ENCODE peak calls at places on chromosomes 1 and 21, in nine cellular contexts. One of them, this sample, is unnamed.

GRCh38 chr21:25885880-25886279 is 151.1 kb downstream of the GABPA start:
- DNase-seq in endothelial cell of umbilical vein: peak; percentile 84
- DNase-seq in mucosa of descending colon: no peak
- DNase-seq in lower lobe of right lung: no peak
- DNase-seq in fibroblast of mammary gland: no peak
- DNase-seq in esophagus squamous epithelium: no peak
- DNase-seq in heart right ventricle: no peak
- DNase-seq in MM.1S: no peak
- DNase-seq in kidney epithelial cell: no peak
- DNase-seq in this sample: no peak

GRCh38 chr1:169676001-169676400 is 35.4 kb downstream of the SELL start:
- DNase-seq in heart right ventricle: no peak
- DNase-seq in esophagus squamous epithelium: no peak
- DNase-seq in mucosa of descending colon: no peak
- DNase-seq in lower lobe of right lung: no peak
- DNase-seq in MM.1S: no peak
- DNase-seq in kidney epithelial cell: peak; percentile 58
- DNase-seq in fibroblast of mammary gland: peak; percentile 80
- DNase-seq in endothelial cell of umbilical vein: peak; percentile 93
- DNase-seq in this sample: no peak

GRCh38 chr1:207805841-207806421 is 54.1 kb downstream of the CD46 start:
- DNase-seq in MM.1S: peak; percentile 61
- DNase-seq in endothelial cell of umbilical vein: peak; percentile 87
- DNase-seq in fibroblast of mammary gland: peak; percentile 98
- DNase-seq in mucosa of descending colon: no peak
- DNase-seq in kidney epithelial cell: peak; percentile 75
- DNase-seq in lower lobe of right lung: peak; percentile 73
- DNase-seq in heart right ventricle: peak; percentile 79
- DNase-seq in esophagus squamous epithelium: no peak
- DNase-seq in this sample: no peak

GRCh38 chr1:182101415-182102041 is 40.0 kb upstream of the ZNF648 start:
- DNase-seq in kidney epithelial cell: no peak
- DNase-seq in endothelial cell of umbilical vein: no peak
- DNase-seq in MM.1S: no peak
- DNase-seq in esophagus squamous epithelium: no peak
- DNase-seq in fibroblast of mammary gland: no peak
- DNase-seq in lower lobe of right lung: peak; percentile 55
- DNase-seq in heart right ventricle: no peak
- DNase-seq in mucosa of descending colon: no peak
- DNase-seq in this sample: no peak

GRCh38 chr1:59689741-59690140 is 125.0 kb upstream of the HOOK1 start:
- DNase-seq in esophagus squamous epithelium: no peak
- DNase-seq in mucosa of descending colon: no peak
- DNase-seq in fibroblast of mammary gland: no peak
- DNase-seq in endothelial cell of umbilical vein: no peak
- DNase-seq in heart right ventricle: no peak
- DNase-seq in lower lobe of right lung: no peak
- DNase-seq in MM.1S: no peak
- DNase-seq in kidney epithelial cell: no peak
- DNase-seq in this sample: no peak

GRCh38 chr1:84998642-84999280 is 1.8 kb upstream of the MCOLN2 start:
- DNase-seq in lower lobe of right lung: no peak
- DNase-seq in mucosa of descending colon: peak; percentile 22
- DNase-seq in kidney epithelial cell: no peak
- DNase-seq in MM.1S: no peak
- DNase-seq in fibroblast of mammary gland: no peak
- DNase-seq in heart right ventricle: no peak
- DNase-seq in esophagus squamous epithelium: no peak
- DNase-seq in endothelial cell of umbilical vein: no peak
- DNase-seq in this sample: no peak

GRCh38 chr21:44899768-44900558 is 20.7 kb downstream of the ITGB2 start:
- DNase-seq in fibroblast of mammary gland: no peak
- DNase-seq in kidney epithelial cell: no peak
- DNase-seq in heart right ventricle: no peak
- DNase-seq in endothelial cell of umbilical vein: no peak
- DNase-seq in mucosa of descending colon: no peak
- DNase-seq in MM.1S: no peak
- DNase-seq in lower lobe of right lung: peak; percentile 32
- DNase-seq in esophagus squamous epithelium: no peak
- DNase-seq in this sample: no peak

GRCh38 chr21:25809013-25809412 is 74.2 kb downstream of the GABPA start:
- DNase-seq in kidney epithelial cell: no peak
- DNase-seq in endothelial cell of umbilical vein: no peak
- DNase-seq in mucosa of descending colon: no peak
- DNase-seq in lower lobe of right lung: no peak
- DNase-seq in fibroblast of mammary gland: peak; percentile 11
- DNase-seq in MM.1S: no peak
- DNase-seq in esophagus squamous epithelium: no peak
- DNase-seq in heart right ventricle: no peak
- DNase-seq in this sample: no peak

GRCh38 chr1:99645699-99646531 is at the start of gene PALMD:
- DNase-seq in esophagus squamous epithelium: no peak
- DNase-seq in MM.1S: no peak
- DNase-seq in fibroblast of mammary gland: peak; percentile 23
- DNase-seq in mucosa of descending colon: peak; percentile 13
- DNase-seq in heart right ventricle: peak; percentile 61
- DNase-seq in lower lobe of right lung: peak; percentile 49
- DNase-seq in endothelial cell of umbilical vein: peak; percentile 86
- DNase-seq in kidney epithelial cell: no peak
- DNase-seq in this sample: no peak

GRCh38 chr1:155207578-155208405 is at the start of gene THBS3:
- DNase-seq in MM.1S: no peak
- DNase-seq in fibroblast of mammary gland: no peak
- DNase-seq in heart right ventricle: peak; percentile 65
- DNase-seq in esophagus squamous epithelium: no peak
- DNase-seq in lower lobe of right lung: no peak
- DNase-seq in endothelial cell of umbilical vein: peak; percentile 23
- DNase-seq in mucosa of descending colon: peak; percentile 38
- DNase-seq in kidney epithelial cell: no peak
- DNase-seq in this sample: no peak

GRCh38 chr1:155000475-155000724 is 2.2 kb upstream of the ZBTB7B start:
- DNase-seq in fibroblast of mammary gland: no peak
- DNase-seq in lower lobe of right lung: peak; percentile 66
- DNase-seq in MM.1S: peak; percentile 74
- DNase-seq in heart right ventricle: no peak
- DNase-seq in esophagus squamous epithelium: no peak
- DNase-seq in mucosa of descending colon: peak; percentile 67
- DNase-seq in endothelial cell of umbilical vein: no peak
- DNase-seq in kidney epithelial cell: no peak
- DNase-seq in this sample: no peak

GRCh38 chr1:109201123-109201703 is 12.5 kb upstream of the SARS1 start:
- DNase-seq in fibroblast of mammary gland: peak; percentile 97
- DNase-seq in esophagus squamous epithelium: no peak
- DNase-seq in lower lobe of right lung: peak; percentile 50
- DNase-seq in kidney epithelial cell: peak; percentile 58
- DNase-seq in heart right ventricle: no peak
- DNase-seq in mucosa of descending colon: peak; percentile 79
- DNase-seq in MM.1S: no peak
- DNase-seq in endothelial cell of umbilical vein: peak; percentile 37
- DNase-seq in this sample: peak; percentile 75

GRCh38 chr1:202624781-202625108 is 85.5 kb downstream of the SYT2 start:
- DNase-seq in fibroblast of mammary gland: peak; percentile 13
- DNase-seq in esophagus squamous epithelium: no peak
- DNase-seq in mucosa of descending colon: no peak
- DNase-seq in lower lobe of right lung: no peak
- DNase-seq in endothelial cell of umbilical vein: peak; percentile 4
- DNase-seq in MM.1S: no peak
- DNase-seq in kidney epithelial cell: no peak
- DNase-seq in heart right ventricle: no peak
- DNase-seq in this sample: peak; percentile 32

DNA sequence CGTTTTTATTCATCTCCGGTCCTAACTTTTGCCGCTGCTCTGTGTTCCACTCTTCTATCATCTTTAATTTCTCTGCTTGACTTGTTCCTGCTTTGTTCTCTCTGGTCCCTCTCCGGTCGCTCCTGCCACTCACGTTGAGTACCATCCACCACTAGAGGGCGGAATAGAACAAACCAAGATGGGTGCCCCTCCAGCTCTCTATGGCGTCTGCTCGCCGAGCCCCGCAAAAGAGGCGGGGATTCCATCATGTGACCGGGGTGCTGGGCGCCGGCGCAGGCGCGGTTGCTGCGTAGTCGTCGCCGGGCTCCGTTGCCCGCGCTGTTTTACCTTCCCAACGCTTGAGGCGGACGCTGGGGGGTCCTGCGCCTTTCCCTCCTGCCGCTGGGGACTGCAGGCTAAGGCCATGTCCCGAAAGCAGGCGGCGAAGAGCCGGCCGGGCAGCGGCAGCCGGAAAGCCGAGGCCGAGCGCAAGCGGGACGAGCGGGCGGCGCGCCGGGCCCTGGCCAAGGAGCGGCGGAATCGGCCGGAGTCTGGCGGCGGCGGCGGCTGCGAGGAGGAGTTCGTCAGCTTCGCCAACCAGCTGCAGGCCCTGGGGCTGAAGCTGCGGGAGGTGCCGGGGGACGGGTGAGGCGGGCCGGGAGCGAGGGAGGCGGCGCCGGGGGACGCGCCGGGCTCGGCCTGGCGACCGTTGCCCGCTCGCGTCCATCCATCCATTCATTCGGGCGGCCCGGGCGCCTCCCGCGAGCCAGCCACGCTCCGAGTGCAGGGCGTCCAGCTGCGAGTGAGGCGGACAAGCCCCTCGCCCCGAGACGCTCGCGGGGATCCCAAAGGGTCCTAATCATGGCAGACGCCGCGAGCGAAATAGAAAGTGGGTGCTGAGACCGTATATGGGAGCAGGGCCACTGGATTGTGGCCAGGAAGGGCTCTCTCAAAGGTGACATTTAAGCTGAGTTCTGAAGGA is at the start of gene OTUD3:
- DNase-seq in heart right ventricle: peak; percentile 97
- DNase-seq in mucosa of descending colon: peak; percentile 97
- DNase-seq in esophagus squamous epithelium: peak; percentile 75
- DNase-seq in fibroblast of mammary gland: peak; percentile 96
- DNase-seq in endothelial cell of umbilical vein: peak; percentile 98
- DNase-seq in MM.1S: peak; percentile 98
- DNase-seq in kidney epithelial cell: peak; percentile 89
- DNase-seq in lower lobe of right lung: peak; percentile 95
- DNase-seq in this sample: peak; percentile 98
- TF ChIP-seq CTCF in heart right ventricle: peak; percentile 94
- TF ChIP-seq CTCF in mucosa of descending colon: peak; percentile 89
- TF ChIP-seq CTCF in esophagus squamous epithelium: peak; percentile 94
- TF ChIP-seq CTCF in fibroblast of mammary gland: peak; percentile 84
- TF ChIP-seq CTCF in endothelial cell of umbilical vein: peak; percentile 87
- TF ChIP-seq CTCF in MM.1S: peak; percentile 83
- TF ChIP-seq CTCF in kidney epithelial cell: peak; percentile 87
- TF ChIP-seq CTCF in lower lobe of right lung: peak; percentile 91
- TF ChIP-seq CTCF in this sample: peak; percentile 92

GRCh38 chr1:30845891-30846290 is 62.7 kb downstream of the SDC3 start:
- DNase-seq in kidney epithelial cell: no peak
- DNase-seq in MM.1S: no peak
- DNase-seq in mucosa of descending colon: no peak
- DNase-seq in heart right ventricle: no peak
- DNase-seq in esophagus squamous epithelium: no peak
- DNase-seq in fibroblast of mammary gland: no peak
- DNase-seq in endothelial cell of umbilical vein: no peak
- DNase-seq in lower lobe of right lung: no peak
- DNase-seq in this sample: no peak
- TF ChIP-seq CTCF in kidney epithelial cell: no peak
- TF ChIP-seq CTCF in MM.1S: no peak
- TF ChIP-seq CTCF in mucosa of descending colon: no peak
- TF ChIP-seq CTCF in heart right ventricle: no peak
- TF ChIP-seq CTCF in esophagus squamous epithelium: no peak
- TF ChIP-seq CTCF in fibroblast of mammary gland: no peak
- TF ChIP-seq CTCF in endothelial cell of umbilical vein: no peak
- TF ChIP-seq CTCF in lower lobe of right lung: no peak
- TF ChIP-seq CTCF in this sample: no peak

GRCh38 chr1:151061704-151062103 is 1.5 kb downstream of the MLLT11 start:
- DNase-seq in MM.1S: no peak
- DNase-seq in endothelial cell of umbilical vein: no peak
- DNase-seq in mucosa of descending colon: no peak
- DNase-seq in fibroblast of mammary gland: no peak
- DNase-seq in heart right ventricle: no peak
- DNase-seq in esophagus squamous epithelium: no peak
- DNase-seq in kidney epithelial cell: no peak
- DNase-seq in lower lobe of right lung: no peak
- DNase-seq in this sample: no peak

GRCh38 chr1:151061012-151061401 is 810 bp downstream of the MLLT11 start:
- DNase-seq in MM.1S: no peak
- DNase-seq in mucosa of descending colon: no peak
- DNase-seq in esophagus squamous epithelium: no peak
- DNase-seq in fibroblast of mammary gland: no peak
- DNase-seq in lower lobe of right lung: no peak
- DNase-seq in kidney epithelial cell: no peak
- DNase-seq in heart right ventricle: no peak
- DNase-seq in endothelial cell of umbilical vein: peak; percentile 41
- DNase-seq in this sample: no peak

GRCh38 chr1:151058682-151059341 is 610 bp downstream of the CDC42SE1 start:
- DNase-seq in esophagus squamous epithelium: no peak
- DNase-seq in MM.1S: no peak
- DNase-seq in lower lobe of right lung: peak; percentile 86
- DNase-seq in kidney epithelial cell: no peak
- DNase-seq in mucosa of descending colon: peak; percentile 54
- DNase-seq in heart right ventricle: peak; percentile 21
- DNase-seq in endothelial cell of umbilical vein: peak; percentile 30
- DNase-seq in fibroblast of mammary gland: no peak
- DNase-seq in this sample: no peak

GRCh38 chr1:151059342-151060240 is at the start of gene CDC42SE1:
- DNase-seq in heart right ventricle: peak; percentile 84
- DNase-seq in MM.1S: peak; percentile 92
- DNase-seq in mucosa of descending colon: peak; percentile 80
- DNase-seq in fibroblast of mammary gland: peak; percentile 73
- DNase-seq in lower lobe of right lung: peak; percentile 92
- DNase-seq in esophagus squamous epithelium: no peak
- DNase-seq in kidney epithelial cell: no peak
- DNase-seq in endothelial cell of umbilical vein: peak; percentile 87
- DNase-seq in this sample: peak; percentile 92

GRCh38 chr1:151060241-151061011 is at the start of gene MLLT11:
- DNase-seq in endothelial cell of umbilical vein: peak; percentile 72
- DNase-seq in fibroblast of mammary gland: peak; percentile 70
- DNase-seq in lower lobe of right lung: no peak
- DNase-seq in kidney epithelial cell: no peak
- DNase-seq in esophagus squamous epithelium: no peak
- DNase-seq in heart right ventricle: peak; percentile 68
- DNase-seq in MM.1S: no peak
- DNase-seq in mucosa of descending colon: peak; percentile 37
- DNase-seq in this sample: peak; percentile 37
- TF ChIP-seq CTCF in endothelial cell of umbilical vein: no peak
- TF ChIP-seq CTCF in fibroblast of mammary gland: no peak
- TF ChIP-seq CTCF in lower lobe of right lung: no peak
- TF ChIP-seq CTCF in kidney epithelial cell: no peak
- TF ChIP-seq CTCF in esophagus squamous epithelium: no peak
- TF ChIP-seq CTCF in heart right ventricle: no peak
- TF ChIP-seq CTCF in MM.1S: no peak
- TF ChIP-seq CTCF in mucosa of descending colon: no peak
- TF ChIP-seq CTCF in this sample: no peak

GRCh38 chr1:44134071-44134920 is 7.1 kb downstream of the KLF18 start:
- DNase-seq in MM.1S: no peak
- DNase-seq in mucosa of descending colon: no peak
- DNase-seq in fibroblast of mammary gland: no peak
- DNase-seq in kidney epithelial cell: no peak
- DNase-seq in lower lobe of right lung: no peak
- DNase-seq in endothelial cell of umbilical vein: no peak
- DNase-seq in esophagus squamous epithelium: no peak
- DNase-seq in heart right ventricle: no peak
- DNase-seq in this sample: no peak

GRCh38 chr1:44131411-44131810 is 10.0 kb downstream of the KLF18 start:
- DNase-seq in MM.1S: no peak
- DNase-seq in mucosa of descending colon: no peak
- DNase-seq in kidney epithelial cell: no peak
- DNase-seq in fibroblast of mammary gland: no peak
- DNase-seq in lower lobe of right lung: no peak
- DNase-seq in heart right ventricle: no peak
- DNase-seq in endothelial cell of umbilical vein: no peak
- DNase-seq in esophagus squamous epithelium: no peak
- DNase-seq in this sample: no peak

GRCh38 chr1:44129616-44130500 is 11.2 kb downstream of the KLF17 start:
- DNase-seq in kidney epithelial cell: no peak
- DNase-seq in endothelial cell of umbilical vein: no peak
- DNase-seq in esophagus squamous epithelium: no peak
- DNase-seq in MM.1S: no peak
- DNase-seq in heart right ventricle: no peak
- DNase-seq in mucosa of descending colon: no peak
- DNase-seq in fibroblast of mammary gland: no peak
- DNase-seq in lower lobe of right lung: no peak
- DNase-seq in this sample: no peak
- TF ChIP-seq CTCF in kidney epithelial cell: no peak
- TF ChIP-seq CTCF in endothelial cell of umbilical vein: no peak
- TF ChIP-seq CTCF in esophagus squamous epithelium: no peak
- TF ChIP-seq CTCF in MM.1S: no peak
- TF ChIP-seq CTCF in heart right ventricle: no peak
- TF ChIP-seq CTCF in mucosa of descending colon: no peak
- TF ChIP-seq CTCF in fibroblast of mammary gland: no peak
- TF ChIP-seq CTCF in lower lobe of right lung: no peak
- TF ChIP-seq CTCF in this sample: no peak

This sample was measured in GM10248.